ENCODE peak calls at places on chromosomes 2 and 18, in ten cellular contexts. D is foreskin keratinocyte, L is GM13977, U is SK-N-DZ, J is choroid plexus epithelial cell, P is GM04504, W is amygdala, E is T-helper 1 cell, M is NCI-H1048, K is H7. N is an unnamed sample.

GRCh38 chr18:68735498-68736343 is 20.8 kb upstream of the TMX3 start:
- DNase-seq in D (peak; percentile 33), L (peak; percentile 62), U (peak; percentile 43), J (peak; percentile 87), P (peak; percentile 54), W (no peak), E (no peak), M (no peak), K (peak; percentile 30), N (peak; percentile 25)

GRCh38 chr2:231395188-231396057 is at the start of gene B3GNT7:
- DNase-seq in D (no peak), L (peak; percentile 85), U (no peak), J (no peak), P (no peak), W (no peak), E (no peak), M (no peak), K (peak; percentile 97), N (no peak)

GRCh38 chr2:42545714-42546390 is 22.6 kb upstream of the MTA3 start:
- DNase-seq in D (no peak), L (no peak), U (no peak), J (no peak), P (no peak), W (no peak), E (no peak), M (no peak), K (peak; percentile 53), N (no peak)

GRCh38 chr2:198961555-198961954 is 496.2 kb downstream of the SATB2 start:
- DNase-seq in D (no peak), L (no peak), U (no peak), J (no peak), P (no peak), W (no peak), E (no peak), M (no peak), K (no peak), N (no peak)

GRCh38 chr2:155250800-155251199 is 552.3 kb downstream of the KCNJ3 start:
- DNase-seq in D (peak; percentile 9), L (peak; percentile 5), U (peak; percentile 26), J (peak; percentile 0), P (no peak), W (no peak), E (no peak), M (no peak), K (peak; percentile 13), N (peak; percentile 14)

GRCh38 chr18:2692508-2692907 is 37.0 kb downstream of the SMCHD1 start:
- DNase-seq in D (peak; percentile 7), L (no peak), U (no peak), J (peak; percentile 4), P (no peak), W (no peak), E (no peak), M (no peak), K (no peak), N (no peak)

GRCh38 chr18:48781041-48781989 is 169.4 kb downstream of the SMAD7 start:
- DNase-seq in D (no peak), L (no peak), U (peak; percentile 31), J (peak; percentile 58), P (no peak), W (no peak), E (no peak), M (no peak), K (no peak), N (no peak)

GRCh38 chr2:162824319-162824718 is 14.2 kb downstream of the KCNH7 start:
- DNase-seq in D (no peak), L (no peak), U (peak; percentile 49), J (no peak), P (no peak), W (no peak), E (no peak), M (no peak), K (peak; percentile 31), N (no peak)

GRCh38 chr18:28826062-28826565 is 649.2 kb upstream of the CDH2 start:
- DNase-seq in D (no peak), L (no peak), U (no peak), J (no peak), P (no peak), W (no peak), E (no peak), M (no peak), K (no peak), N (no peak)

GRCh38 chr2:240386321-240386720 is 49.1 kb upstream of the GPC1 start:
- DNase-seq in D (no peak), L (no peak), U (no peak), J (peak; percentile 49), P (no peak), W (no peak), E (no peak), M (no peak), K (no peak), N (no peak)

GRCh38 chr2:134308474-134309385 is 54.9 kb downstream of the MGAT5 start:
- DNase-seq in D (no peak), L (no peak), U (no peak), J (no peak), P (no peak), W (no peak), E (no peak), M (no peak), K (no peak), N (no peak)

GRCh38 chr2:28406276-28407096 is 13.8 kb downstream of the FOSL2 start:
- DNase-seq in D (peak; percentile 83), L (no peak), U (no peak), J (peak; percentile 63), P (no peak), W (no peak), E (no peak), M (no peak), K (no peak), N (no peak)

GRCh38 chr2:106358081-106358480 is 110.1 kb downstream of the RGPD3 start:
- DNase-seq in D (no peak), L (peak; percentile 31), U (no peak), J (no peak), P (no peak), W (no peak), E (no peak), M (no peak), K (no peak), N (no peak)

GRCh38 chr2:133811409-133812125 is 243.3 kb upstream of the NCKAP5 start:
- DNase-seq in D (no peak), L (no peak), U (no peak), J (no peak), P (no peak), W (no peak), E (no peak), M (no peak), K (no peak), N (no peak)

GRCh38 chr2:105796131-105796638 is 51.5 kb downstream of the NCK2 start:
- DNase-seq in D (no peak), L (no peak), U (no peak), J (no peak), P (no peak), W (no peak), E (no peak), M (no peak), K (no peak), N (no peak)

GRCh38 chr2:217927601-217928323 is 75.0 kb downstream of the TNS1 start:
- DNase-seq in D (no peak), L (no peak), U (no peak), J (no peak), P (no peak), W (no peak), E (no peak), M (no peak), K (no peak), N (no peak)